ENCODE peak calls at places on chromosomes 7 and 10, in seven cellular contexts. X is EH, G is NCI-H524, Q is frontal cortex, A is T-helper 2 cell, L is NAMALWA, O is LoVo. P is an unnamed sample.

GRCh38 chr7:101232141-101232821 is 5.3 kb downstream of the CLDN15 start:
- DNase-seq in X (peak), G (no peak), Q (no peak), A (no peak), L (no peak), O (peak), P (no peak)

GRCh38 chr7:125074141-125074540 is 144.5 kb upstream of the POT1 start:
- DNase-seq in X (no peak), G (no peak), Q (no peak), A (no peak), L (no peak), O (no peak), P (no peak)

GRCh38 chr7:29957921-29958320 is 31.7 kb downstream of the SCRN1 start:
- DNase-seq in X (no peak), G (peak), Q (no peak), A (no peak), L (peak), O (no peak), P (no peak)

GRCh38 chr7:25405736-25406135 is 177.4 kb upstream of the NPVF start:
- DNase-seq in X (no peak), G (no peak), Q (no peak), A (no peak), L (no peak), O (no peak), P (no peak)

GRCh38 chr7:133023370-133024075 is 58.4 kb downstream of the CHCHD3 start:
- DNase-seq in X (peak), G (peak), Q (no peak), A (no peak), L (no peak), O (no peak), P (no peak)

GRCh38 chr7:74103219-74103772 is 19.7 kb downstream of the LIMK1 start:
- DNase-seq in X (no peak), G (no peak), Q (no peak), A (no peak), L (no peak), O (no peak), P (no peak)

GRCh38 chr7:43204081-43204480 is 91.6 kb downstream of the HECW1 start:
- DNase-seq in X (peak), G (no peak), Q (no peak), A (no peak), L (no peak), O (no peak), P (no peak)

GRCh38 chr10:113494736-113495135 is 58.1 kb upstream of the HABP2 start:
- DNase-seq in X (peak), G (no peak), Q (no peak), A (no peak), L (no peak), O (no peak), P (no peak)

GRCh38 chr7:44211126-44211675 is 10.4 kb downstream of the YKT6 start:
- DNase-seq in X (no peak), G (no peak), Q (no peak), A (no peak), L (no peak), O (no peak), P (no peak)

GRCh38 chr7:18866359-18867036 is 250.9 kb downstream of the TWIST1 start:
- DNase-seq in X (peak), G (no peak), Q (no peak), A (no peak), L (no peak), O (no peak), P (no peak)

GRCh38 chr7:1668486-1668931 is 1.6 kb upstream of the ELFN1 start:
- DNase-seq in X (no peak), G (peak), Q (peak), A (no peak), L (no peak), O (no peak), P (no peak)

GRCh38 chr7:155454183-155455112 is 3.5 kb upstream of the EN2 start:
- DNase-seq in X (no peak), G (peak), Q (peak), A (no peak), L (no peak), O (no peak), P (no peak)

GRCh38 chr7:105450177-105450861 is 61.6 kb upstream of the SRPK2 start:
- DNase-seq in X (peak), G (no peak), Q (no peak), A (no peak), L (no peak), O (no peak), P (no peak)

GRCh38 chr10:69048103-69048502 is 39.8 kb upstream of the SRGN start:
- DNase-seq in X (peak), G (no peak), Q (no peak), A (no peak), L (no peak), O (no peak), P (no peak)

P was measured in effector CD8-positive, alpha-beta T cell.